ENCODE peak calls at places on chromosomes 4 and X, in six cellular contexts. D is kidney epithelial cell, P is astrocyte of the cerebellum, T is NB4, Q is heart left ventricle, U is dorsolateral prefrontal cortex. W is an unnamed sample.

GRCh38 chr4:6772223-6772928 is 10.2 kb upstream of the KIAA0232 start:
- DNase-seq in T (no peak), U (peak; percentile 26), P (no peak), Q (no peak), D (no peak), W (no peak)

GRCh38 chr4:126661194-126661593 is 971.6 kb upstream of the INTU start:
- DNase-seq in Q (no peak), D (no peak), T (no peak), U (no peak), P (no peak), W (no peak)

GRCh38 chr4:151739118-151739517 is 21.7 kb downstream of the GATB start:
- DNase-seq in P (no peak), U (no peak), T (no peak), D (no peak), Q (no peak), W (no peak)

GRCh38 chrX:113802837-113803236 is 781.0 kb upstream of the HTR2C start:
- DNase-seq in Q (no peak), D (no peak), T (no peak), U (no peak), P (no peak), W (no peak)

GRCh38 chr4:113975578-113975977 is 3.9 kb downstream of the ARSJ start:
- DNase-seq in U (no peak), P (no peak), Q (no peak), D (no peak), T (no peak), W (no peak)

GRCh38 chrX:36035550-36035949 is 116.0 kb downstream of the CFAP47 start:
- DNase-seq in P (no peak), T (no peak), Q (no peak), D (no peak), U (no peak), W (no peak)

GRCh38 chr4:95129708-95130343 is 372.1 kb downstream of the BMPR1B start:
- DNase-seq in U (no peak), T (peak; percentile 67), P (peak; percentile 100), D (peak; percentile 100), Q (peak; percentile 31), W (peak; percentile 93)

GRCh38 chrX:19682712-19683331 is 167.5 kb upstream of the MAP3K15 start:
- DNase-seq in P (peak; percentile 90), T (peak; percentile 23), D (peak; percentile 74), U (peak; percentile 6), Q (peak; percentile 69), W (peak; percentile 67)

GRCh38 chr4:3436798-3437581 is 4.8 kb upstream of the HGFAC start:
- DNase-seq in U (no peak), P (no peak), T (no peak), D (peak; percentile 49), Q (no peak), W (peak; percentile 33)

GRCh38 chr4:99945718-99946345 is 586 bp downstream of the DNAJB14 start:
- DNase-seq in U (peak; percentile 47), D (no peak), Q (no peak), P (no peak), T (peak; percentile 57), W (no peak)

GRCh38 chr4:1245481-1246051 is 3.4 kb downstream of the CTBP1 start:
- DNase-seq in U (no peak), P (no peak), D (no peak), Q (no peak), T (peak; percentile 13), W (no peak)

GRCh38 chr4:66769436-66769835 is 775.9 kb downstream of the CENPC start:
- DNase-seq in P (no peak), U (no peak), D (no peak), T (no peak), Q (no peak), W (no peak)

GRCh38 chr4:38523524-38524448 is 140.2 kb upstream of the KLF3 start:
- DNase-seq in T (peak; percentile 21), P (no peak), D (no peak), U (no peak), Q (no peak), W (no peak)

GRCh38 chrX:65697915-65698796 is 30.7 kb downstream of the MSN start:
- DNase-seq in U (no peak), T (peak; percentile 93), P (no peak), D (no peak), Q (peak; percentile 79), W (no peak)

GRCh38 chrX:80879916-80880315 is 70.2 kb upstream of the BRWD3 start:
- DNase-seq in P (no peak), U (peak; percentile 27), T (no peak), D (no peak), Q (no peak), W (no peak)

GRCh38 chr4:7280906-7281305 is 88.6 kb downstream of the SORCS2 start:
- DNase-seq in P (no peak), T (no peak), Q (no peak), D (no peak), U (no peak), W (no peak)

GRCh38 chr4:41709844-41710481 is 38.6 kb downstream of the PHOX2B start:
- DNase-seq in Q (no peak), D (peak; percentile 37), P (peak; percentile 54), U (no peak), T (peak; percentile 37), W (peak; percentile 77)

GRCh38 chr4:10157478-10158354 is 41.1 kb upstream of the WDR1 start:
- DNase-seq in T (peak; percentile 72), P (peak; percentile 49), U (peak; percentile 50), Q (peak; percentile 35), D (peak; percentile 28), W (peak; percentile 49)

GRCh38 chr4:135777386-135777785 is 1575.8 kb upstream of the PABPC4L start:
- DNase-seq in U (no peak), Q (no peak), T (no peak), P (no peak), D (no peak), W (no peak)

GRCh38 chr4:20192754-20193521 is 58.8 kb upstream of the SLIT2 start:
- DNase-seq in T (no peak), Q (no peak), P (no peak), D (peak; percentile 63), U (no peak), W (peak; percentile 11)

GRCh38 chrX:104343408-104344129 is 88.8 kb upstream of the ESX1 start:
- DNase-seq in U (no peak), Q (no peak), D (peak; percentile 47), P (peak; percentile 72), T (peak; percentile 51), W (peak; percentile 61)

GRCh38 chrX:45842916-45843315 is 642.2 kb upstream of the DIPK2B start:
- DNase-seq in P (no peak), D (no peak), T (no peak), U (no peak), Q (no peak), W (no peak)

GRCh38 chr4:111268769-111269414 is 646.0 kb upstream of the PITX2 start:
- DNase-seq in T (no peak), P (peak; percentile 56), D (no peak), U (no peak), Q (no peak), W (no peak)

DNA sequence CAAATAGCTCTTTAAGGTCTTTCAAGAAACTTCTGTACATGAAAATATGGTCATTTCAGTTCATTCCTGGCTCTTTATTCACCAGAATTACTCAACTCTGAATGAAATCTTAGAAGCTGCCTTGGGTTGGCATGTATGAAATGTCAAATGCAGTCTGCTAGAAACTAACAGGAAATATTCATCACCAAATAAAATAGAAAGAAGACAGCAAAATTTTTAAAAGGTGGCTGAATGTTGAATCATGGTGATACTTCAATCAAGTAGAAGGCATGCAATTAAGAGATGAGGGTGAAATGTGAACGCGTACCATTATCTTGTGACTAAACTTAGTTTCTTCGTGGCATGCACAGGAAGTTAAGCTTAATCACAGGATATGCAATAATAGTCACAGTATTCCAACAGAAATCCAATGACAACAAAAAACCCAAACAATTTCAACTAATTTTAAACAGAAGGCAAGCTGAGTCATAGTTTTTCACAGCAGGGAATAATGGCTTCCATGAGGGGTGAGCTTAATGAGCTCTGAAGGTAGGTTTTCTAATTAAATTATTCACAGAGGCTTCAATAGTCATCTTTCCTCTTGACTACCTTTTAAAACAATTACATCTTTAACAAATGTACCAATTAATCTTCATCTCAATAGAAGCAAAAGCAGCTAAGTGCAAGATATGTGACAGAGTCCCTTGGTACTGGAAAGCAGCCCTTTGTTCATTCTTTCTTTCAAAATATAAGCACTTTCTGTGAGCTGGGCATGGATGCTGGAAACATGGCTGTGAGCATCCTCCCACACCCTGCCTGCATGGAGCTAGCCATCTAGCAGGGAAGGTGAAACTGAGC is 44.5 kb downstream of the SCFD2 start:
- DNase-seq in P (peak; percentile 40), D (peak; percentile 23), Q (no peak), U (no peak), T (peak; percentile 27), W (peak; percentile 89)
- H3K4me3 ChIP-seq in P (peak overlapping the region; percentile 8), D (no peak overlapping the region), Q (no peak overlapping the region), U (no peak overlapping the region), T (no peak overlapping the region), W (no peak overlapping the region)

GRCh38 chr4:183249854-183250253 is 70.2 kb downstream of the CLDN22 start:
- DNase-seq in Q (no peak), U (no peak), T (peak; percentile 51), P (peak; percentile 23), D (no peak), W (peak; percentile 14)
- TF ChIP-seq CTCF in Q (peak; percentile 58), U (peak; percentile 48), T (peak; percentile 23), P (peak; percentile 42), D (peak; percentile 45), W (peak; percentile 27)

GRCh38 chr4:112516076-112516385 is at the start of gene NEUROG2:
- DNase-seq in U (no peak), D (no peak), P (no peak), Q (no peak), T (no peak), W (no peak)

GRCh38 chr4:112516401-112517066 is 554 bp upstream of the NEUROG2 start:
- DNase-seq in D (no peak), Q (no peak), T (peak; percentile 66), P (no peak), U (no peak), W (no peak)

GRCh38 chr4:112517067-112517588 is 1.1 kb upstream of the NEUROG2 start:
- DNase-seq in P (no peak), D (no peak), Q (no peak), U (no peak), T (peak; percentile 56), W (no peak)

GRCh38 chr4:112518675-112519074 is 2.7 kb upstream of the NEUROG2 start:
- DNase-seq in Q (no peak), P (no peak), U (no peak), D (no peak), T (no peak), W (no peak)

DNA sequence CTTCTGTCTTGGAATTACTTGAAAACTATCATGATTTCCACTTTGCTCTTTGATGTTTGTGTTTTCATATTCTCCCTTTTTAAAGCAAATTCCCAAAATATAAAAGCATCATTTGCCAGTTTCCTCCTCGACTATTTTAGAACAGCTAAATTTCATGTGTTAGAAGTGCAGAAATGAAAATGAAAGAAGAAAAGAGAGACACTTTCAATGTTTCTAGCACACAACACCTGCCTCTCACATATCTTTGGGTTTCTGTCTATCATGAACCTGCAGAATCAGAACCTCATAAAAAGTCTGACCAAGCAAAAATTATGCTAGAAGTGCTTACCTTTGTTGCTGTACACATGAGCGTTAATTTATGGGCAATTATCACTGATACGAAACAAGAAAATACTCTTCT is 1.9 kb upstream of the NEUROG2 start:
- DNase-seq in U (no peak), P (no peak), Q (no peak), D (no peak), T (no peak), W (no peak)
- H3K4me3 ChIP-seq in U (no peak overlapping the region), P (no peak overlapping the region), Q (no peak overlapping the region), D (no peak overlapping the region), T (no peak overlapping the region), W (no peak overlapping the region)

DNA sequence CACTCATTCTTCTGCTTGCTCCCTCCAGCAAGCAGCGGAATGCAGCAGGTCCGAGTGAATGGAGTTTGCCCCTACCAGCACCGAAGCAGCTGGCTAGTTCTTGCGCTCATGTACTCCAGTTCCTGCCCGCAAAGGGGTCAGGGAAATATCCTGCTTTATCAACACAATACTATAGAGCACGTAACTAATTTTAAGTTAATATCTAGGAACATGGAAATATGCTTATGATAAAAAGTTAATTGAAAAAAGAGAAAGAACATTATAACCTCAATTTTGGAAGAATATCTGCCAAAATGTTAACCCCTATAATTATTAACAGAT is 195.6 kb downstream of the SNCA start:
- DNase-seq in P (no peak), D (no peak), U (no peak), Q (no peak), T (no peak), W (no peak)
- TF ChIP-seq CTCF in P (no peak), D (no peak), U (no peak), Q (no peak), T (no peak), W (no peak)